ENCODE peak calls at places on chromosomes 7 and 10, in seven cellular contexts. Q, I, J, G, C, N and Y are unnamed samples.

GRCh38 chr10:118128675-118129074 is 81.9 kb upstream of the RAB11FIP2 start:
- DNase-seq in J (no peak), Q (no peak), C (no peak), N (no peak), I (no peak), G (no peak), Y (no peak)

GRCh38 chr10:119620241-119620753 is 23.5 kb upstream of the TIAL1 start:
- DNase-seq in N (peak), J (no peak), Q (no peak), C (no peak), I (no peak), G (no peak), Y (peak)

GRCh38 chr10:75049316-75050285 is 61.9 kb upstream of the SAMD8 start:
- DNase-seq in J (no peak), Q (no peak), G (no peak), N (no peak), I (no peak), C (no peak), Y (peak)

GRCh38 chr7:32890553-32891045 is 961 bp downstream of the KBTBD2 start:
- DNase-seq in N (peak), Q (peak), I (no peak), G (no peak), J (no peak), C (peak), Y (peak)

GRCh38 chr10:104589871-104590270 is 51.2 kb upstream of the SORCS3 start:
- DNase-seq in G (no peak), J (no peak), N (peak), I (no peak), Q (no peak), C (no peak), Y (no peak)

GRCh38 chr7:43756368-43757072 is 2.0 kb upstream of the BLVRA start:
- DNase-seq in J (no peak), G (no peak), C (no peak), I (no peak), Q (no peak), N (peak), Y (peak)

GRCh38 chr7:150973571-150974451 is 4.3 kb downstream of the KCNH2 start:
- DNase-seq in G (no peak), I (peak), Q (peak), J (no peak), N (no peak), C (peak), Y (no peak)

GRCh38 chr10:124069341-124069740 is 24.1 kb downstream of the CHST15 start:
- DNase-seq in C (no peak), G (no peak), N (no peak), Q (no peak), I (no peak), J (no peak), Y (no peak)

GRCh38 chr7:33743594-33743993 is 161.7 kb upstream of the BMPER start:
- DNase-seq in J (no peak), G (no peak), I (no peak), N (peak), C (no peak), Q (no peak), Y (peak)

GRCh38 chr7:30510124-30511074 is 5.8 kb upstream of the GGCT start:
- DNase-seq in N (peak), C (no peak), G (no peak), Q (no peak), I (no peak), J (no peak), Y (peak)